ENCODE peak calls at places on chromosomes 6 and 20, in ten cellular contexts. W, L, G, M, F, E, P, X, A and B are unnamed samples.

GRCh38 chr6:157714153-157714490 is 108.9 kb upstream of the SNX9 start:
- DNase-seq in W (no peak), L (no peak), G (no peak), M (no peak), F (no peak), E (no peak), P (no peak), X (no peak), A (no peak), B (no peak)

GRCh38 chr6:89214197-89214596 is 3.0 kb downstream of the GABRR1 start:
- DNase-seq in W (no peak), L (no peak), G (no peak), M (no peak), F (no peak), E (no peak), P (no peak), X (no peak), A (no peak), B (no peak)

GRCh38 chr6:155850408-155850841 is 394.8 kb upstream of the NOX3 start:
- DNase-seq in W (no peak), L (no peak), G (no peak), M (no peak), F (no peak), E (no peak), P (no peak), X (peak), A (no peak), B (no peak)

GRCh38 chr6:90148867-90149266 is 147.8 kb downstream of the BACH2 start:
- DNase-seq in W (no peak), L (no peak), G (no peak), M (no peak), F (no peak), E (no peak), P (no peak), X (no peak), A (no peak), B (no peak)

GRCh38 chr6:18035330-18035854 is 48.0 kb upstream of the KIF13A start:
- DNase-seq in W (no peak), L (no peak), G (no peak), M (no peak), F (no peak), E (no peak), P (no peak), X (no peak), A (no peak), B (no peak)

GRCh38 chr6:165181951-165182414 is 127.4 kb downstream of the C6orf118 start:
- DNase-seq in W (no peak), L (no peak), G (no peak), M (peak), F (no peak), E (no peak), P (no peak), X (peak), A (no peak), B (peak)

GRCh38 chr6:42369568-42369967 is 82.2 kb downstream of the TRERF1 start:
- DNase-seq in W (no peak), L (no peak), G (no peak), M (no peak), F (no peak), E (no peak), P (no peak), X (no peak), A (no peak), B (no peak)

GRCh38 chr6:14537061-14537460 is 419.5 kb downstream of the CD83 start:
- DNase-seq in W (no peak), L (no peak), G (no peak), M (no peak), F (no peak), E (no peak), P (no peak), X (no peak), A (no peak), B (no peak)

GRCh38 chr20:51360451-51361230 is 181.9 kb downstream of the NFATC2 start:
- DNase-seq in W (no peak), L (no peak), G (no peak), M (no peak), F (no peak), E (no peak), P (no peak), X (peak), A (peak), B (peak)

GRCh38 chr6:47722178-47722577 is 23.8 kb downstream of the ADGRF4 start:
- DNase-seq in W (no peak), L (no peak), G (no peak), M (no peak), F (no peak), E (no peak), P (no peak), X (no peak), A (no peak), B (no peak)

GRCh38 chr6:143539723-143540122 is 28.2 kb upstream of the FUCA2 start:
- DNase-seq in W (no peak), L (no peak), G (no peak), M (no peak), F (no peak), E (no peak), P (no peak), X (no peak), A (no peak), B (no peak)

GRCh38 chr6:151553416-151554158 is 59.8 kb downstream of the CCDC170 start:
- DNase-seq in W (no peak), L (no peak), G (no peak), M (no peak), F (no peak), E (no peak), P (no peak), X (no peak), A (no peak), B (no peak)

GRCh38 chr6:106281088-106281487 is 44.5 kb downstream of the ATG5 start:
- DNase-seq in W (no peak), L (no peak), G (no peak), M (peak), F (no peak), E (no peak), P (no peak), X (no peak), A (no peak), B (no peak)

GRCh38 chr6:4256969-4257368 is 121.6 kb upstream of the ECI2 start:
- DNase-seq in W (no peak), L (no peak), G (no peak), M (peak), F (no peak), E (no peak), P (no peak), X (no peak), A (no peak), B (no peak)

GRCh38 chr6:29737707-29738630 is 14.7 kb downstream of the HLA-F start:
- DNase-seq in W (no peak), L (no peak), G (peak), M (peak), F (no peak), E (no peak), P (peak), X (no peak), A (no peak), B (no peak)

GRCh38 chr6:108348655-108349349 is 53.9 kb downstream of the AFG1L start:
- DNase-seq in W (no peak), L (no peak), G (no peak), M (no peak), F (no peak), E (no peak), P (no peak), X (no peak), A (no peak), B (no peak)

GRCh38 chr20:18774207-18774606 is 39.4 kb upstream of the SCP2D1 start:
- DNase-seq in W (no peak), L (no peak), G (no peak), M (no peak), F (no peak), E (no peak), P (no peak), X (no peak), A (no peak), B (no peak)

GRCh38 chr20:53146201-53146891 is 174.2 kb downstream of the TSHZ2 start:
- DNase-seq in W (peak), L (no peak), G (no peak), M (no peak), F (no peak), E (no peak), P (no peak), X (no peak), A (no peak), B (no peak)

GRCh38 chr20:25508083-25508770 is 77.1 kb downstream of the NINL start:
- DNase-seq in W (no peak), L (no peak), G (no peak), M (no peak), F (no peak), E (no peak), P (no peak), X (peak), A (no peak), B (peak)

GRCh38 chr6:150865406-150866146 is at the start of gene MTHFD1L:
- DNase-seq in W (peak), L (peak), G (peak), M (peak), F (peak), E (no peak), P (peak), X (no peak), A (peak), B (no peak)

GRCh38 chr6:149454405-149454848 is 30.4 kb downstream of the ZC3H12D start:
- DNase-seq in W (no peak), L (no peak), G (no peak), M (no peak), F (no peak), E (no peak), P (no peak), X (peak), A (peak), B (no peak)